ENCODE peak calls at places on chromosomes 16 and 17, in five cellular contexts. One of them, this sample, is unnamed.

GRCh38 chr17:79936661-79937434 is 97.6 kb upstream of the CBX4 start:
- DNase-seq in PC-3: no peak
- DNase-seq in activated CD8-positive, alpha-beta memory T cell treated with anti-CD3 and anti-CD28 coated beads for 4 hours: no peak
- DNase-seq in SK-N-SH: no peak
- DNase-seq in KG1: no peak
- DNase-seq in this sample: peak; percentile 59

GRCh38 chr17:32124985-32125847 is 17.1 kb upstream of the RHOT1 start:
- DNase-seq in PC-3: no peak
- DNase-seq in activated CD8-positive, alpha-beta memory T cell treated with anti-CD3 and anti-CD28 coated beads for 4 hours: no peak
- DNase-seq in SK-N-SH: peak; percentile 60
- DNase-seq in KG1: no peak
- DNase-seq in this sample: no peak

GRCh38 chr16:70159355-70160348 is 13.9 kb upstream of the CLEC18C start:
- DNase-seq in PC-3: no peak
- DNase-seq in activated CD8-positive, alpha-beta memory T cell treated with anti-CD3 and anti-CD28 coated beads for 4 hours: no peak
- DNase-seq in SK-N-SH: peak; percentile 6
- DNase-seq in KG1: no peak
- DNase-seq in this sample: no peak

GRCh38 chr17:21129023-21129681 is 2.4 kb downstream of the DHRS7B start:
- DNase-seq in PC-3: peak; percentile 34
- DNase-seq in activated CD8-positive, alpha-beta memory T cell treated with anti-CD3 and anti-CD28 coated beads for 4 hours: no peak
- DNase-seq in SK-N-SH: peak; percentile 55
- DNase-seq in KG1: no peak
- DNase-seq in this sample: no peak

GRCh38 chr16:49469323-49469670 is 95.7 kb downstream of the C16orf78 start:
- DNase-seq in PC-3: no peak
- DNase-seq in activated CD8-positive, alpha-beta memory T cell treated with anti-CD3 and anti-CD28 coated beads for 4 hours: no peak
- DNase-seq in SK-N-SH: no peak
- DNase-seq in KG1: no peak
- DNase-seq in this sample: no peak

GRCh38 chr16:31149332-31149731 is 534 bp downstream of the PRSS36 start:
- DNase-seq in PC-3: no peak
- DNase-seq in activated CD8-positive, alpha-beta memory T cell treated with anti-CD3 and anti-CD28 coated beads for 4 hours: no peak
- DNase-seq in SK-N-SH: no peak
- DNase-seq in KG1: no peak
- DNase-seq in this sample: no peak

GRCh38 chr17:44766409-44767038 is 7.7 kb downstream of the ADAM11 start:
- DNase-seq in PC-3: no peak
- DNase-seq in activated CD8-positive, alpha-beta memory T cell treated with anti-CD3 and anti-CD28 coated beads for 4 hours: no peak
- DNase-seq in SK-N-SH: no peak
- DNase-seq in KG1: no peak
- DNase-seq in this sample: no peak

GRCh38 chr17:40399185-40399584 is 18.5 kb downstream of the TOP2A start:
- DNase-seq in PC-3: peak; percentile 69
- DNase-seq in activated CD8-positive, alpha-beta memory T cell treated with anti-CD3 and anti-CD28 coated beads for 4 hours: no peak
- DNase-seq in SK-N-SH: peak; percentile 48
- DNase-seq in KG1: peak; percentile 25
- DNase-seq in this sample: peak; percentile 31

GRCh38 chr17:38727661-38728220 is 2.4 kb upstream of the CISD3 start:
- DNase-seq in PC-3: no peak
- DNase-seq in activated CD8-positive, alpha-beta memory T cell treated with anti-CD3 and anti-CD28 coated beads for 4 hours: peak; percentile 76
- DNase-seq in SK-N-SH: no peak
- DNase-seq in KG1: no peak
- DNase-seq in this sample: no peak

GRCh38 chr17:43755389-43755875 is 3.2 kb downstream of the SOST start:
- DNase-seq in PC-3: peak; percentile 29
- DNase-seq in activated CD8-positive, alpha-beta memory T cell treated with anti-CD3 and anti-CD28 coated beads for 4 hours: no peak
- DNase-seq in SK-N-SH: no peak
- DNase-seq in KG1: no peak
- DNase-seq in this sample: no peak

GRCh38 chr17:80175411-80175810 is 5.6 kb downstream of the CARD14 start:
- DNase-seq in PC-3: no peak
- DNase-seq in activated CD8-positive, alpha-beta memory T cell treated with anti-CD3 and anti-CD28 coated beads for 4 hours: no peak
- DNase-seq in SK-N-SH: peak; percentile 37
- DNase-seq in KG1: no peak
- DNase-seq in this sample: no peak

GRCh38 chr17:45147102-45147580 is 1.1 kb upstream of the HEXIM1 start:
- DNase-seq in PC-3: no peak
- DNase-seq in activated CD8-positive, alpha-beta memory T cell treated with anti-CD3 and anti-CD28 coated beads for 4 hours: no peak
- DNase-seq in SK-N-SH: peak; percentile 86
- DNase-seq in KG1: peak; percentile 91
- DNase-seq in this sample: peak; percentile 64

GRCh38 chr17:77354721-77355455 is 214.1 kb downstream of the SEC14L1 start:
- DNase-seq in PC-3: peak; percentile 38
- DNase-seq in activated CD8-positive, alpha-beta memory T cell treated with anti-CD3 and anti-CD28 coated beads for 4 hours: no peak
- DNase-seq in SK-N-SH: peak; percentile 60
- DNase-seq in KG1: no peak
- DNase-seq in this sample: no peak

GRCh38 chr16:84600343-84601229 is 17.3 kb downstream of the COTL1 start:
- DNase-seq in PC-3: no peak
- DNase-seq in activated CD8-positive, alpha-beta memory T cell treated with anti-CD3 and anti-CD28 coated beads for 4 hours: no peak
- DNase-seq in SK-N-SH: no peak
- DNase-seq in KG1: peak; percentile 28
- DNase-seq in this sample: no peak

GRCh38 chr16:7547736-7548135 is 215.1 kb downstream of the RBFOX1 start:
- DNase-seq in PC-3: no peak
- DNase-seq in activated CD8-positive, alpha-beta memory T cell treated with anti-CD3 and anti-CD28 coated beads for 4 hours: no peak
- DNase-seq in SK-N-SH: no peak
- DNase-seq in KG1: no peak
- DNase-seq in this sample: no peak

GRCh38 chr16:12749076-12749475 is 54.6 kb downstream of the CPPED1 start:
- DNase-seq in PC-3: no peak
- DNase-seq in activated CD8-positive, alpha-beta memory T cell treated with anti-CD3 and anti-CD28 coated beads for 4 hours: no peak
- DNase-seq in SK-N-SH: no peak
- DNase-seq in KG1: no peak
- DNase-seq in this sample: peak; percentile 96

GRCh38 chr17:53186004-53186403 is 636.7 kb upstream of the KIF2B start:
- DNase-seq in PC-3: no peak
- DNase-seq in activated CD8-positive, alpha-beta memory T cell treated with anti-CD3 and anti-CD28 coated beads for 4 hours: no peak
- DNase-seq in SK-N-SH: no peak
- DNase-seq in KG1: no peak
- DNase-seq in this sample: no peak

GRCh38 chr16:84603115-84603816 is 14.6 kb downstream of the COTL1 start:
- DNase-seq in PC-3: peak; percentile 92
- DNase-seq in activated CD8-positive, alpha-beta memory T cell treated with anti-CD3 and anti-CD28 coated beads for 4 hours: no peak
- DNase-seq in SK-N-SH: no peak
- DNase-seq in KG1: no peak
- DNase-seq in this sample: no peak

This sample was measured in foreskin melanocyte.